ENCODE peak calls at places on chromosomes 16 and 17, in seven cellular contexts. I, L, S, E, D, O and M are unnamed samples.

GRCh38 chr16:22333457-22333994 is 36.3 kb downstream of the POLR3E start:
- DNase-seq in I (no peak), L (no peak), S (no peak), E (no peak), D (no peak), O (no peak), M (no peak)

GRCh38 chr16:85281181-85281580 is 168.9 kb upstream of the CIBAR2 start:
- DNase-seq in I (no peak), L (no peak), S (no peak), E (no peak), D (no peak), O (peak), M (no peak)

GRCh38 chr16:87725596-87726235 is 40.1 kb downstream of the KLHDC4 start:
- DNase-seq in I (no peak), L (no peak), S (no peak), E (no peak), D (no peak), O (no peak), M (no peak)

GRCh38 chr17:48472485-48473281 is 42.7 kb upstream of the SKAP1 start:
- DNase-seq in I (peak), L (no peak), S (no peak), E (no peak), D (peak), O (peak), M (no peak)

GRCh38 chr16:80938035-80938927 is 68.4 kb downstream of the CMC2 start:
- DNase-seq in I (peak), L (peak), S (no peak), E (no peak), D (peak), O (no peak), M (no peak)

GRCh38 chr16:3938843-3939624 is 58.5 kb upstream of the CREBBP start:
- DNase-seq in I (peak), L (peak), S (peak), E (peak), D (no peak), O (peak), M (peak)

GRCh38 chr17:41500131-41500911 is 5.1 kb downstream of the KRT13 start:
- DNase-seq in I (peak), L (no peak), S (no peak), E (no peak), D (peak), O (no peak), M (no peak)

GRCh38 chr17:28427372-28427771 is 21.4 kb upstream of the SLC46A1 start:
- DNase-seq in I (no peak), L (peak), S (no peak), E (no peak), D (no peak), O (peak), M (no peak)

GRCh38 chr16:71627631-71628236 is 1.8 kb downstream of the MARVELD3 start:
- DNase-seq in I (no peak), L (no peak), S (no peak), E (no peak), D (no peak), O (no peak), M (no peak)

GRCh38 chr16:20510323-20510722 is 59.0 kb downstream of the ACSM2A start:
- DNase-seq in I (no peak), L (no peak), S (no peak), E (no peak), D (no peak), O (no peak), M (no peak)

GRCh38 chr16:5428932-5429331 is 331.3 kb upstream of the EEF2KMT start:
- DNase-seq in I (no peak), L (no peak), S (no peak), E (no peak), D (no peak), O (no peak), M (no peak)

GRCh38 chr17:49991409-49991808 is 3.6 kb downstream of the DLX3 start:
- DNase-seq in I (no peak), L (no peak), S (no peak), E (no peak), D (no peak), O (no peak), M (no peak)

GRCh38 chr17:26782153-26782552 is 511.8 kb upstream of the WSB1 start:
- DNase-seq in I (no peak), L (no peak), S (no peak), E (no peak), D (no peak), O (no peak), M (no peak)

GRCh38 chr17:31838641-31839225 is 20.3 kb downstream of the COPRS start:
- DNase-seq in I (no peak), L (no peak), S (no peak), E (no peak), D (no peak), O (no peak), M (no peak)

GRCh38 chr17:11954961-11955360 is 42.3 kb downstream of the ZNF18 start:
- DNase-seq in I (no peak), L (no peak), S (no peak), E (no peak), D (no peak), O (no peak), M (no peak)

GRCh38 chr16:26987631-26988030 is 79.1 kb upstream of the C16orf82 start:
- DNase-seq in I (no peak), L (peak), S (no peak), E (no peak), D (no peak), O (no peak), M (no peak)

GRCh38 chr17:67364847-67365761 is 1.3 kb downstream of the PSMD12 start:
- DNase-seq in I (no peak), L (no peak), S (no peak), E (no peak), D (no peak), O (no peak), M (no peak)

GRCh38 chr16:23064642-23065041 is 84.6 kb downstream of the USP31 start:
- DNase-seq in I (no peak), L (no peak), S (no peak), E (no peak), D (no peak), O (no peak), M (no peak)

GRCh38 chr16:84619103-84619460 is 1.2 kb upstream of the COTL1 start:
- DNase-seq in I (no peak), L (no peak), S (no peak), E (no peak), D (no peak), O (no peak), M (no peak)

GRCh38 chr17:2025622-2026309 is 632 bp upstream of the RTN4RL1 start:
- DNase-seq in I (peak), L (peak), S (no peak), E (peak), D (no peak), O (peak), M (peak)

GRCh38 chr16:86566966-86567700 is 504 bp downstream of the FOXC2 start:
- DNase-seq in I (no peak), L (no peak), S (no peak), E (no peak), D (no peak), O (no peak), M (no peak)

GRCh38 chr16:59540621-59541020 is 806.5 kb upstream of the GOT2 start:
- DNase-seq in I (no peak), L (no peak), S (no peak), E (no peak), D (no peak), O (no peak), M (no peak)

GRCh38 chr17:2710075-2710803 is 1.3 kb downstream of the CLUH start:
- DNase-seq in I (no peak), L (no peak), S (no peak), E (no peak), D (no peak), O (no peak), M (no peak)

GRCh38 chr17:49455226-49455968 is 39.7 kb upstream of the NGFR start:
- DNase-seq in I (no peak), L (no peak), S (no peak), E (no peak), D (no peak), O (no peak), M (no peak)

GRCh38 chr17:19991252-19991885 is 13.7 kb upstream of the AKAP10 start:
- DNase-seq in I (no peak), L (no peak), S (no peak), E (no peak), D (no peak), O (peak), M (no peak)

GRCh38 chr16:66189951-66190350 is 176.5 kb upstream of the CDH5 start:
- DNase-seq in I (peak), L (peak), S (no peak), E (no peak), D (no peak), O (no peak), M (no peak)

GRCh38 chr16:1632638-1632970 is 20.4 kb downstream of the CRAMP1 start:
- DNase-seq in I (no peak), L (no peak), S (no peak), E (no peak), D (no peak), O (no peak), M (no peak)

GRCh38 chr17:63455417-63455816 is 9.3 kb upstream of the CYB561 start:
- DNase-seq in I (no peak), L (no peak), S (no peak), E (no peak), D (no peak), O (no peak), M (no peak)

GRCh38 chr16:31354394-31355291 is at the start of gene ITGAX:
- DNase-seq in I (peak), L (peak), S (no peak), E (peak), D (no peak), O (no peak), M (peak)

GRCh38 chr17:80855196-80855967 is 136.3 kb upstream of the CHMP6 start:
- DNase-seq in I (no peak), L (no peak), S (no peak), E (no peak), D (no peak), O (no peak), M (no peak)

GRCh38 chr17:48723555-48724239 is 712 bp downstream of the PRAC2 start:
- DNase-seq in I (no peak), L (no peak), S (no peak), E (no peak), D (no peak), O (no peak), M (peak)

GRCh38 chr17:58391302-58391984 is 25.9 kb downstream of the RNF43 start:
- DNase-seq in I (no peak), L (no peak), S (no peak), E (no peak), D (peak), O (peak), M (no peak)